ENCODE peak calls at places on chromosomes 7 and 10, in four cellular contexts. One of them, this sample, is unnamed.

GRCh38 chr7:121139427-121139826 is 150.9 kb downstream of the CPED1 start:
- DNase-seq in IMR-90: peak
- DNase-seq in K562: no peak
- DNase-seq in GM12878: no peak
- DNase-seq in this sample: no peak

GRCh38 chr10:102196893-102197292 is 29.2 kb upstream of the ELOVL3 start:
- DNase-seq in IMR-90: peak
- DNase-seq in K562: no peak
- DNase-seq in GM12878: no peak
- DNase-seq in this sample: no peak

GRCh38 chr7:139692723-139693122 is 85.1 kb downstream of the HIPK2 start:
- DNase-seq in IMR-90: no peak
- DNase-seq in K562: no peak
- DNase-seq in GM12878: no peak
- DNase-seq in this sample: no peak

GRCh38 chr10:49844775-49845561 is 82.8 kb upstream of the OGDHL start:
- DNase-seq in IMR-90: peak
- DNase-seq in K562: no peak
- DNase-seq in GM12878: no peak
- DNase-seq in this sample: peak

GRCh38 chr7:28293529-28293835 is 112.9 kb upstream of the JAZF1 start:
- DNase-seq in IMR-90: no peak
- DNase-seq in K562: no peak
- DNase-seq in GM12878: no peak
- DNase-seq in this sample: no peak

GRCh38 chr7:150451097-150451793 is 815 bp downstream of the GIMAP8 start:
- DNase-seq in IMR-90: no peak
- DNase-seq in K562: no peak
- DNase-seq in GM12878: peak
- DNase-seq in this sample: no peak

GRCh38 chr7:30886608-30887011 is 25.0 kb upstream of the AQP1 start:
- DNase-seq in IMR-90: no peak
- DNase-seq in K562: no peak
- DNase-seq in GM12878: no peak
- DNase-seq in this sample: no peak

GRCh38 chr10:16828731-16829175 is 11.5 kb upstream of the RSU1 start:
- DNase-seq in IMR-90: peak
- DNase-seq in K562: no peak
- DNase-seq in GM12878: no peak
- DNase-seq in this sample: no peak

GRCh38 chr10:110560012-110560411 is 7.5 kb upstream of the SMC3 start:
- DNase-seq in IMR-90: no peak
- DNase-seq in K562: no peak
- DNase-seq in GM12878: no peak
- DNase-seq in this sample: no peak

GRCh38 chr7:81669476-81670105 is 100.3 kb downstream of the HGF start:
- DNase-seq in IMR-90: no peak
- DNase-seq in K562: no peak
- DNase-seq in GM12878: no peak
- DNase-seq in this sample: no peak

GRCh38 chr7:98687331-98687863 is 70.3 kb downstream of the NPTX2 start:
- DNase-seq in IMR-90: no peak
- DNase-seq in K562: no peak
- DNase-seq in GM12878: no peak
- DNase-seq in this sample: no peak

GRCh38 chr7:106009511-106010226 is 46.6 kb downstream of the CDHR3 start:
- DNase-seq in IMR-90: peak
- DNase-seq in K562: peak
- DNase-seq in GM12878: no peak
- DNase-seq in this sample: peak

GRCh38 chr7:34842782-34843181 is 184.8 kb downstream of the NPSR1 start:
- DNase-seq in IMR-90: no peak
- DNase-seq in K562: no peak
- DNase-seq in GM12878: no peak
- DNase-seq in this sample: no peak

GRCh38 chr7:50591480-50592438 is 26.6 kb upstream of the DDC start:
- DNase-seq in IMR-90: no peak
- DNase-seq in K562: no peak
- DNase-seq in GM12878: peak
- DNase-seq in this sample: no peak

GRCh38 chr10:60717852-60718251 is 60.4 kb upstream of the CDK1 start:
- DNase-seq in IMR-90: no peak
- DNase-seq in K562: no peak
- DNase-seq in GM12878: no peak
- DNase-seq in this sample: peak

GRCh38 chr10:46091080-46091833 is 45.2 kb upstream of the MSMB start:
- DNase-seq in IMR-90: no peak
- DNase-seq in K562: no peak
- DNase-seq in GM12878: no peak
- DNase-seq in this sample: no peak

GRCh38 chr7:24221500-24221899 is 62.5 kb upstream of the NPY start:
- DNase-seq in IMR-90: no peak
- DNase-seq in K562: no peak
- DNase-seq in GM12878: no peak
- DNase-seq in this sample: no peak

GRCh38 chr10:21368728-21369425 is 156.6 kb downstream of the SKIDA1 start:
- DNase-seq in IMR-90: peak
- DNase-seq in K562: no peak
- DNase-seq in GM12878: no peak
- DNase-seq in this sample: no peak

GRCh38 chr10:29974773-29975172 is 84.6 kb downstream of the JCAD start:
- DNase-seq in IMR-90: no peak
- DNase-seq in K562: no peak
- DNase-seq in GM12878: no peak
- DNase-seq in this sample: no peak

GRCh38 chr10:84432891-84433290 is 104.5 kb downstream of the CCSER2 start:
- DNase-seq in IMR-90: peak
- DNase-seq in K562: no peak
- DNase-seq in GM12878: no peak
- DNase-seq in this sample: no peak

GRCh38 chr10:36608251-36608650 is 517.1 kb upstream of the ANKRD30A start:
- DNase-seq in IMR-90: peak
- DNase-seq in K562: no peak
- DNase-seq in GM12878: no peak
- DNase-seq in this sample: no peak

GRCh38 chr7:117715784-117716445 is 157.3 kb downstream of the CTTNBP2 start:
- DNase-seq in IMR-90: peak
- DNase-seq in K562: peak
- DNase-seq in GM12878: no peak
- DNase-seq in this sample: peak

GRCh38 chr7:159169391-159169790 is 24.7 kb upstream of the VIPR2 start:
- DNase-seq in IMR-90: no peak
- DNase-seq in K562: no peak
- DNase-seq in GM12878: no peak
- DNase-seq in this sample: no peak

GRCh38 chr7:139777304-139777890 is 401 bp downstream of the HIPK2 start:
- DNase-seq in IMR-90: no peak
- DNase-seq in K562: peak
- DNase-seq in GM12878: no peak
- DNase-seq in this sample: peak

GRCh38 chr7:44460325-44460724 is 30.1 kb downstream of the NUDCD3 start:
- DNase-seq in IMR-90: no peak
- DNase-seq in K562: no peak
- DNase-seq in GM12878: peak
- DNase-seq in this sample: no peak

GRCh38 chr10:43863859-43864591 is 215.3 kb upstream of the ZNF32 start:
- DNase-seq in IMR-90: peak
- DNase-seq in K562: no peak
- DNase-seq in GM12878: no peak
- DNase-seq in this sample: peak

GRCh38 chr7:38199154-38199553 is 21.1 kb downstream of the STARD3NL start:
- DNase-seq in IMR-90: no peak
- DNase-seq in K562: no peak
- DNase-seq in GM12878: no peak
- DNase-seq in this sample: no peak

GRCh38 chr7:3549598-3549997 is 248.5 kb downstream of the SDK1 start:
- DNase-seq in IMR-90: no peak
- DNase-seq in K562: no peak
- DNase-seq in GM12878: no peak
- DNase-seq in this sample: no peak

GRCh38 chr10:61397175-61397986 is 55.8 kb downstream of the TMEM26 start:
- DNase-seq in IMR-90: peak
- DNase-seq in K562: no peak
- DNase-seq in GM12878: no peak
- DNase-seq in this sample: no peak

GRCh38 chr10:78758176-78758575 is 310.6 kb upstream of the ZMIZ1 start:
- DNase-seq in IMR-90: no peak
- DNase-seq in K562: no peak
- DNase-seq in GM12878: no peak
- DNase-seq in this sample: no peak

GRCh38 chr7:158885624-158886023 is 29.3 kb downstream of the DYNC2I1 start:
- DNase-seq in IMR-90: peak
- DNase-seq in K562: peak
- DNase-seq in GM12878: no peak
- DNase-seq in this sample: peak

GRCh38 chr7:159056722-159057121 is 87.9 kb downstream of the VIPR2 start:
- DNase-seq in IMR-90: no peak
- DNase-seq in K562: no peak
- DNase-seq in GM12878: no peak
- DNase-seq in this sample: no peak

GRCh38 chr7:87564290-87564963 is 36.3 kb downstream of the ABCB1 start:
- DNase-seq in IMR-90: no peak
- DNase-seq in K562: no peak
- DNase-seq in GM12878: no peak
- DNase-seq in this sample: peak

GRCh38 chr10:19041176-19041575 is 7.4 kb upstream of the MALRD1 start:
- DNase-seq in IMR-90: peak
- DNase-seq in K562: no peak
- DNase-seq in GM12878: no peak
- DNase-seq in this sample: no peak

GRCh38 chr7:45328397-45329080 is 170.9 kb downstream of the RAMP3 start:
- DNase-seq in IMR-90: no peak
- DNase-seq in K562: no peak
- DNase-seq in GM12878: no peak
- DNase-seq in this sample: no peak

GRCh38 chr7:117385340-117386124 is 41.8 kb downstream of the ASZ1 start:
- DNase-seq in IMR-90: peak
- DNase-seq in K562: no peak
- DNase-seq in GM12878: no peak
- DNase-seq in this sample: no peak

GRCh38 chr7:150849204-150849775 is 3.0 kb upstream of the AOC1 start:
- DNase-seq in IMR-90: no peak
- DNase-seq in K562: no peak
- DNase-seq in GM12878: no peak
- DNase-seq in this sample: no peak

DNA sequence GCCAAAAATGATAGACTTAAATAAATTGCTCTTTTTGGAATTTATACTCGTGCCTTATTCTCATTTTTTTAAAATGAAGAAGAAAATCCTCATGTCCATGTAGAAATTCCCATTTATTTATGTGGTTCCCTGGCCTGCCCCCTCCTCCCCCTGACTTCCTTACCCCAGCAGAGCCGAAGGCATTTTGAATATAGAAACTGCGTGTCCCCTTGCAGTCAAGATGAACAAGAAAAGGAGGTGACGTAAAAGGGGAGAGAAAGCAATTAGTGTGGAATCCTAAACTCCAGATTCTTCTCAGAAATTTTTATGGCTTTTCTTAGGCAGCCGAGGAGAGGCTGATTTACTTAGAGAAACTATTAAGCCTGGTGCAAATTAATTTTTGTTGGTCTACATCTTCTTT is 126.1 kb downstream of the FAM204A start:
- DNase-seq in IMR-90: no peak
- DNase-seq in K562: no peak
- DNase-seq in GM12878: no peak
- DNase-seq in this sample: no peak
- H3K4me3 ChIP-seq in IMR-90: no peak
- H3K4me3 ChIP-seq in K562: no peak
- H3K4me3 ChIP-seq in GM12878: no peak
- H3K4me3 ChIP-seq in this sample: no peak

GRCh38 chr7:102934670-102935069 is 21.9 kb downstream of the LRRC17 start:
- DNase-seq in IMR-90: no peak
- DNase-seq in K562: no peak
- DNase-seq in GM12878: no peak
- DNase-seq in this sample: no peak
- TF ChIP-seq SMC3 in IMR-90: no peak
- TF ChIP-seq SMC3 in K562: no peak
- TF ChIP-seq SMC3 in GM12878: no peak
- TF ChIP-seq SMC3 in this sample: no peak

GRCh38 chr10:132442636-132443035 is 45.6 kb downstream of the PWWP2B start:
- DNase-seq in IMR-90: no peak
- DNase-seq in K562: no peak
- DNase-seq in GM12878: no peak
- DNase-seq in this sample: no peak

GRCh38 chr10:132444877-132445351 is 47.9 kb downstream of the PWWP2B start:
- DNase-seq in IMR-90: no peak
- DNase-seq in K562: no peak
- DNase-seq in GM12878: no peak
- DNase-seq in this sample: no peak

GRCh38 chr10:132443605-132443997 is 46.6 kb downstream of the PWWP2B start:
- DNase-seq in IMR-90: peak
- DNase-seq in K562: peak
- DNase-seq in GM12878: no peak
- DNase-seq in this sample: no peak

GRCh38 chr10:132445516-132446194 is 48.7 kb downstream of the PWWP2B start:
- DNase-seq in IMR-90: no peak
- DNase-seq in K562: no peak
- DNase-seq in GM12878: no peak
- DNase-seq in this sample: no peak

DNA sequence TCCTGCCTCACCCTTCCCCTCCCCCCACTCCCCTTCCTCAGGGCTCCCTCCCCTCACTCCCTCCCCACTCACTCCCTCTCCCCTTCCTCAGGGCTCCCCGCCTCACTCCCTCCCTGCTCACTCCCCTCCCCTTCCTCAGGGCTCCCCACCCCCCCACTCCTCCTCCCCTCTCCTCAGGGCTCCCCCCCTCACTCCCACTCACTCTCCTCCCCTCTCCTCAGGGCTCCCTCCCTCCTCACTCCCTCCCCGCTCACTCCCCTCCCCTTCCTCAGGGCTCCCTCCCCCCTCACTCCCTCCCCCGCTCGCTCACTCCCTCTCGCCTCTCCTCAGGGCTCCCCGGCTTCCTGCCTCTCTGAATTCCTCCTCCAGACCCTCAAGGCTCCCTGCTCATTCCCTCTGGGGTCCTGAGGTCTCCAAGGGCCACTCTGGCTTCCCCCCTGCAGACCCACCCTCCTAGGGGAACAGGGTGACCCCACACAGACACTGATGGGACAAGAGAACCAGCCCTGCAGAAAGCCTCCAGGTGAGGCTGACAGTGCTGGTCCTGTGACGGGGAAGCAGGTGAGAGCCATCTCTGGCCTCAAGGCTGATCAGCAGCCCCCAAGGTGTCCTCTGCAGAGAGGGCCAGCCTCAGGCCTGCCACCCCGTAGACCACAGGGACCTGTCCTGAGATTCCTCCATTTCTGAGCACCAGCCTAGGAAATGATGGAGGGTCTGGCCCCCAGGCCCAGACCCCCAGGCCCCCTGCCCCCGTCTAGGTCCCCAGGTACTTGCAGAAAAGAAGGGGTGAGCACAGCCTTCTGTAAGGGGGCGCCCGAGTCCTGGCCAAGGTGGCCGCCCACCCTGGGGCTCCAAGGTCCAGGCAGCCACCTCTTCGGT is 47.2 kb downstream of the PWWP2B start:
- DNase-seq in IMR-90: no peak
- DNase-seq in K562: peak
- DNase-seq in GM12878: no peak
- DNase-seq in this sample: no peak
- TF ChIP-seq ELK1 in IMR-90: no peak
- TF ChIP-seq ELK1 in K562: no peak
- TF ChIP-seq ELK1 in GM12878: no peak
- TF ChIP-seq ELK1 in this sample: no peak

GRCh38 chr10:106555599-106555998 is 608.9 kb downstream of the SORCS1 start:
- DNase-seq in IMR-90: peak
- DNase-seq in K562: no peak
- DNase-seq in GM12878: no peak
- DNase-seq in this sample: no peak
- H3K4me3 ChIP-seq in IMR-90: no peak
- H3K4me3 ChIP-seq in K562: no peak
- H3K4me3 ChIP-seq in GM12878: no peak
- H3K4me3 ChIP-seq in this sample: no peak

This sample was measured in A549.